ENCODE peak calls at places on chromosomes 7 and 10, in eight cellular contexts. S is transverse colon, V is uterus, C is heart left ventricle, J is endothelial cell of umbilical vein, L is lower leg skin, Q is spleen, F is tibial nerve. Y is an unnamed sample.
A peak's percentile ranks its signal among the peaks of the same experiment; 100 is the strongest.

GRCh38 chr10:4130685-4131084 is 345.7 kb upstream of the KLF6 start:
- DNase-seq in S (no peak), V (no peak), C (no peak), J (peak; percentile 75), L (no peak), Q (no peak), F (peak; percentile 25), Y (no peak)

GRCh38 chr10:3435671-3436070 is 263.1 kb upstream of the PITRM1 start:
- DNase-seq in S (no peak), V (no peak), C (no peak), J (peak; percentile 93), L (no peak), Q (no peak), F (no peak), Y (no peak)

GRCh38 chr7:41219276-41219675 is 483.6 kb downstream of the INHBA start:
- DNase-seq in S (no peak), V (no peak), C (no peak), J (no peak), L (no peak), Q (no peak), F (no peak), Y (no peak)

GRCh38 chr7:66877577-66878300 is 43.3 kb upstream of the TMEM248 start:
- DNase-seq in S (no peak), V (no peak), C (no peak), J (no peak), L (no peak), Q (no peak), F (no peak), Y (no peak)

GRCh38 chr10:5829267-5829666 is 16.0 kb upstream of the GDI2 start:
- DNase-seq in S (no peak), V (no peak), C (no peak), J (no peak), L (no peak), Q (no peak), F (no peak), Y (peak; percentile 32)

GRCh38 chr7:66110861-66111260 is 3.8 kb upstream of the CRCP start:
- DNase-seq in S (no peak), V (no peak), C (no peak), J (no peak), L (no peak), Q (no peak), F (no peak), Y (no peak)

GRCh38 chr7:115477193-115477651 is 553.3 kb downstream of the TFEC start:
- DNase-seq in S (peak; percentile 19), V (no peak), C (no peak), J (no peak), L (no peak), Q (peak; percentile 67), F (no peak), Y (no peak)

GRCh38 chr7:148623586-148624282 is 33.2 kb downstream of the C7orf33 start:
- DNase-seq in S (no peak), V (no peak), C (no peak), J (no peak), L (no peak), Q (no peak), F (no peak), Y (no peak)

DNA sequence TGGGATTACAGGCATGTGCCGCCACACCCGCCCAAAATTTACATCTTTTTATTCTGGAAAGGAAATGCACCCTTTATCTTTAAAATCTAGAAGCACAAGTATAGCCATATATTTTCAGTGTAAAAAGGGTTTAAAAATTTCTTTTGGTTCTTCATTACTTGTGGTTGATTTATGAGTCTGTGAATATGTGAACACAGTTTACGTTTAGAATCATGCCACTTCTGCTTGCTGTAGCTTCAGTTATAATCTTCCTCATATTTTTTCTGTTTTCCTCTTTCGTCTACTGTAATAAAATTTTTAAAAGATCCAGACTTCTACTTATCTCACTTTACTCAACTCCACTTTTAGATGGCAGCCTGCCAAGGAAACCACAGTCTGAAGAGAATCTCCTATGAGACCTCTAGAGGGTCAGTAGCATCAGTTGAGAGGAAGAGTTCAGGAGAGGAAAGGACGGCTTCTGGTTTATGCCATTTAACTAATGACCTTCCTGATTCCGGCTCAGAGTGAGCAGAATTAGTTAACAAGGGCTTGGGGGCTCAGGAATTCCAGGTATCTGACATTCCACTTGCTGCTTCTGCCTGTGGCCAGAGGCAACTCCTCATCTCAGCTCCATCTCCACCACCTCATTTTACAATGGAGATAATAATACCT is 21.4 kb downstream of the CREB5 start:
- DNase-seq in S (no peak), V (peak; percentile 50), C (peak; percentile 43), J (no peak), L (no peak), Q (no peak), F (peak; percentile 27), Y (no peak)
- TF ChIP-seq CTCF in S (no peak), V (no peak), C (no peak), J (no peak), L (no peak), Q (no peak), F (no peak), Y (no peak)

DNA sequence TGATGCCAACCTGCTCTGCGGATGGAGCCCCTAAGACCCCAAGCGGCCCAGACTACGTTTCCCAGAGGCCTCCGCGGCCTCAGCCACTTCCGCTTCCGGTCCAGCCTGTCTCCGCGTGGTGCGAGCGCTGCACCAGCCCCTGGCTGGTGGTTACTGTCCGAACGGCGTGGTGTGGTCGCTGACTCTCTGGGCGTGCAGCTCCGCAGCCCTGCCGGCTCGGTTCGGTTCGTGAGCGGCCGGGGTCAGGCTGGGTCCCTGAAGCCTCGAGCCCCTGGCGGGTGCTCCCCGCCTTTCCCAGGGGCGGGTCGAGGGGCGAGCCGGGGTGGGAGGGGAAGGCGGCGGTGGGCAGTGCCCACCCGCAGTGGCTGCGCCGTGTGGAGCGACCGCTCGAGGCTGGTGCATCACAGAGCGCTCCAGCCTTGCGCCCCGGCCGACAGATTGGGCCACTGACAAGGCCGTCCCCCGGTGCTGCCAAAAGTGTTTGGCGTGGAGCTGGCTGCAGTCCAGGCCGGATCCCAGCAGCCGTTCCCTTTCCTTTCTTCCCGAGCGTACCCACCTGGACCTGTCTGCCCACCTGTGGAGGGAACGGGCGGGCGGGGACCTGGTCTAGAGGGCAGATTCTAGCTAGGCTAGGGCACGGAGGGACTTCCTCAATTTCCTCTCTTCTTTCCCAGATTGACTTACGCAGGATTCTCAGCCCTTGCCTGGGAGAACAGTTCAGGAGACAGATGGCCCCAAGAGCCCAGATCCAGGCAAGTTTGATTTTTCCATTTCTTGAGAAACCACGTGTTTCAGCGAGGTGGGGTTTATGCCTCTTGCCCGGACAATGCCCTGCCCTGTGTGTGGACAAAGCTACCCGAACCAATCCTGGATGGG is at the start of gene ZNF485:
- DNase-seq in S (peak; percentile 69), V (peak; percentile 62), C (peak; percentile 85), J (peak; percentile 60), L (peak; percentile 19), Q (peak; percentile 94), F (peak; percentile 22), Y (peak; percentile 70)
- TF ChIP-seq POLR2A in S (peak; percentile 31), V (no peak), C (peak; percentile 38), J (peak; percentile 60), L (no peak), Q (no peak), F (no peak), Y (no peak)

GRCh38 chr10:35642023-35642792 is at the start of gene FZD8:
- DNase-seq in S (peak; percentile 93), V (peak; percentile 85), C (peak; percentile 95), J (peak; percentile 95), L (peak; percentile 86), Q (peak; percentile 92), F (peak; percentile 80), Y (peak; percentile 94)
- TF ChIP-seq CTCF in S (peak; percentile 21), V (no peak), C (peak; percentile 6), J (peak; percentile 35), L (no peak), Q (no peak), F (no peak), Y (no peak)

GRCh38 chr7:129779602-129780256 is 168.2 kb downstream of the NRF1 start:
- DNase-seq in S (peak; percentile 49), V (no peak), C (no peak), J (no peak), L (no peak), Q (peak; percentile 81), F (no peak), Y (peak; percentile 72)
- TF ChIP-seq POLR2A in S (peak; percentile 72), V (no peak), C (no peak), J (no peak), L (no peak), Q (no peak), F (no peak), Y (no peak)

Y was measured in stomach.